ENCODE peak calls at places on chromosomes 2 and 18, in eight cellular contexts. Z is endodermal cell; G is CD8-positive, alpha-beta T cell; A is psoas muscle; U is mammary epithelial cell; C is body of pancreas; L is OCI-LY7; T is H9. S is an unnamed sample. For H3K9me3, the result is how much of the 10 kb centered on the place peaks cover.

GRCh38 chr2:42877532-42877931 is 85.1 kb upstream of the HAAO start:
- DNase-seq in Z (peak), G (no peak), A (no peak), U (no peak), C (peak), L (no peak), T (no peak), S (no peak)

GRCh38 chr2:24762518-24762917 is 30.7 kb downstream of the PTRHD1 start:
- DNase-seq in Z (no peak), G (no peak), A (no peak), U (no peak), C (no peak), L (no peak), T (no peak), S (no peak)

GRCh38 chr18:470661-471501 is 29.6 kb downstream of the COLEC12 start:
- DNase-seq in Z (no peak), G (no peak), A (no peak), U (no peak), C (no peak), L (no peak), T (no peak), S (no peak)

GRCh38 chr2:157508676-157509075 is 64.8 kb upstream of the CYTIP start:
- DNase-seq in Z (no peak), G (no peak), A (no peak), U (peak), C (no peak), L (no peak), T (no peak), S (no peak)

GRCh38 chr2:51237626-51238271 is 205.8 kb upstream of the NRXN1 start:
- DNase-seq in Z (no peak), G (no peak), A (no peak), U (no peak), C (no peak), L (no peak), T (no peak), S (no peak)

GRCh38 chr18:44123743-44124142 is 556.9 kb upstream of the SETBP1 start:
- DNase-seq in Z (no peak), G (no peak), A (no peak), U (peak), C (no peak), L (no peak), T (no peak), S (no peak)

GRCh38 chr2:223306371-223306770 is 254.4 kb downstream of the KCNE4 start:
- DNase-seq in Z (peak), G (no peak), A (no peak), U (no peak), C (no peak), L (peak), T (peak), S (no peak)

GRCh38 chr18:10530852-10531251 is 5.0 kb downstream of the NAPG start:
- DNase-seq in Z (no peak), G (no peak), A (no peak), U (peak), C (no peak), L (no peak), T (no peak), S (no peak)

GRCh38 chr2:204205082-204205481 is 268.5 kb downstream of the ICOS start:
- DNase-seq in Z (peak), G (no peak), A (no peak), U (no peak), C (no peak), L (no peak), T (peak), S (no peak)
- H3K9me3 ChIP-seq in Z (under half), G (under half), A (under half), U (under half), C (under half), L (under half), T (under half), S (under half)

GRCh38 chr18:71327443-71328120 is 1038.7 kb downstream of the SOCS6 start:
- DNase-seq in Z (no peak), G (no peak), A (no peak), U (no peak), C (no peak), L (no peak), T (no peak), S (no peak)

GRCh38 chr18:71324356-71324755 is 1035.5 kb downstream of the SOCS6 start:
- DNase-seq in Z (no peak), G (no peak), A (no peak), U (no peak), C (no peak), L (no peak), T (no peak), S (no peak)

GRCh38 chr18:71322201-71322600 is 1033.4 kb downstream of the SOCS6 start:
- DNase-seq in Z (no peak), G (no peak), A (no peak), U (no peak), C (no peak), L (no peak), T (no peak), S (no peak)

GRCh38 chr18:71321319-71321718 is 1032.5 kb downstream of the SOCS6 start:
- DNase-seq in Z (no peak), G (no peak), A (no peak), U (no peak), C (no peak), L (no peak), T (no peak), S (no peak)

DNA sequence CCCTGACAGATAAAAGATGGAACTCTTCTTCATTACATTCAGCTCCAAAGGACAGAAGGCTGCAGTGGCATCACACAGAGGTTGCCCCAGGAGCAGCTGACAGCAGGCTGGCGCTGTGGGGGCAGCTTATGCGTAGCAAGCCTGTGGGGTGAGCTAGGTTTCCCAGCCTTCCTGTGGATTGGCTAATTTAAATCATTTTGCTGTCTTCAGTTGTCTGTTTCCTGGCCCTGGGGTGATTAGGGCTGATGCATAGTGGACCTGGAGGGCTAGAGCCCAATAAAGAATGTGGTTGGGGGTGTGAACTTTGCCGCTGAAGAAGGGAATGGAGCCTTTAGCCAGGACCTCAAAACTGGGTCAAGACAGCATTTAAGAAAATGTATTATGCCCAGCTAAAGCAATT is 1038.0 kb downstream of the SOCS6 start:
- DNase-seq in Z (peak), G (no peak), A (no peak), U (no peak), C (no peak), L (no peak), T (peak), S (no peak)
- H3K9me3 ChIP-seq in Z (half or more), G (under half), A (under half), U (under half), C (under half), L (under half), T (under half), S (under half)

GRCh38 chr18:78730564-78731422 is 248.8 kb upstream of the SALL3 start:
- DNase-seq in Z (peak), G (no peak), A (no peak), U (no peak), C (no peak), L (no peak), T (peak), S (no peak)

GRCh38 chr18:78731423-78732032 is 248.1 kb upstream of the SALL3 start:
- DNase-seq in Z (peak), G (no peak), A (no peak), U (no peak), C (no peak), L (no peak), T (peak), S (no peak)

GRCh38 chr18:78733762-78734613 is 245.6 kb upstream of the SALL3 start:
- DNase-seq in Z (peak), G (no peak), A (no peak), U (no peak), C (no peak), L (no peak), T (no peak), S (no peak)

GRCh38 chr18:78734614-78734945 is 245.0 kb upstream of the SALL3 start:
- DNase-seq in Z (no peak), G (no peak), A (no peak), U (no peak), C (no peak), L (no peak), T (no peak), S (no peak)

GRCh38 chr18:78732273-78733210 is 247.1 kb upstream of the SALL3 start:
- DNase-seq in Z (peak), G (no peak), A (no peak), U (no peak), C (no peak), L (no peak), T (no peak), S (no peak)
- H3K9me3 ChIP-seq in Z (under half), G (under half), A (under half), U (half or more), C (under half), L (under half), T (under half), S (under half)

DNA sequence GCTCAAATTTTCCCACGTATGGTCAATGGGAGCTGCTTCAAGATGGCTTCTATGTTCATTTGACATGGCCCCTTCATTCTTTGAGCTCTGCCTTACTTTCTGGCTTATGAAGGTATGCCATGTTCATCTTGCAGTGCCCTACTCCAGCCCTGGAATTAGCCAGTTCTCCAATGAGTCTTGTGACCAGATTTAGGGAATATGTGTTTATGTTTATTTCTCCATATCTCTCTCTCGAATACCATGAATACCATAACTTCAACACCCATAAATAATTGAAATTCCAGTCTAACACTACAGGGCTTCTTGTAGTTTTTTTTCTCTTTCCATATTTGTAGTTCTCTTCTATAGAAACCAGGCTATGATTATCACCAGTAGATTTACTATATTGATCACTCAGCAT is 39.7 kb downstream of the EPB41L5 start:
- DNase-seq in Z (no peak), G (no peak), A (no peak), U (no peak), C (no peak), L (no peak), T (no peak), S (no peak)
- H3K9me3 ChIP-seq in Z (under half), G (under half), A (under half), U (under half), C (under half), L (under half), T (under half), S (under half)

GRCh38 chr2:34419856-34420255 is 820.8 kb upstream of the FAM98A start:
- DNase-seq in Z (no peak), G (no peak), A (no peak), U (no peak), C (no peak), L (no peak), T (no peak), S (no peak)

GRCh38 chr2:34423301-34423700 is 824.2 kb upstream of the FAM98A start:
- DNase-seq in Z (no peak), G (no peak), A (no peak), U (no peak), C (no peak), L (peak), T (no peak), S (no peak)
- H3K9me3 ChIP-seq in Z (half or more), G (under half), A (under half), U (under half), C (under half), L (under half), T (under half), S (under half)